ENCODE peak calls at places on chromosomes 2 and 18, in six cellular contexts. S, G, W, D, H and A are unnamed samples.
A peak's percentile ranks its signal among the peaks of the same experiment; 100 is the strongest.

GRCh38 chr2:68971591-68972231 is 2.7 kb upstream of the GKN1 start:
- DNase-seq in S (no peak), G (no peak), W (no peak), D (no peak), H (no peak), A (no peak)

GRCh38 chr2:39615675-39616074 is 50.0 kb upstream of the TMEM178A start:
- DNase-seq in S (no peak), G (no peak), W (no peak), D (no peak), H (no peak), A (no peak)

GRCh38 chr2:24971300-24971549 is 530 bp downstream of the DNAJC27 start:
- DNase-seq in S (no peak), G (no peak), W (peak; percentile 11), D (no peak), H (no peak), A (no peak)

GRCh38 chr18:8750954-8751415 is 45.6 kb downstream of the MTCL1 start:
- DNase-seq in S (no peak), G (no peak), W (no peak), D (no peak), H (no peak), A (peak; percentile 81)

GRCh38 chr2:11822746-11823411 is 76.4 kb downstream of the LPIN1 start:
- DNase-seq in S (no peak), G (no peak), W (no peak), D (no peak), H (no peak), A (no peak)

GRCh38 chr2:104701471-104701911 is 152.4 kb upstream of the POU3F3 start:
- DNase-seq in S (no peak), G (no peak), W (no peak), D (no peak), H (no peak), A (no peak)

GRCh38 chr2:241867776-241868420 is 1.6 kb upstream of the RTP5 start:
- DNase-seq in S (peak; percentile 46), G (no peak), W (no peak), D (peak; percentile 83), H (no peak), A (no peak)

GRCh38 chr2:23293063-23293462 is 91.9 kb upstream of the KLHL29 start:
- DNase-seq in S (no peak), G (no peak), W (no peak), D (no peak), H (no peak), A (no peak)

GRCh38 chr2:110114007-110114591 is 1.5 kb downstream of the MALL start:
- DNase-seq in S (no peak), G (no peak), W (no peak), D (no peak), H (no peak), A (peak; percentile 59)

GRCh38 chr18:36711813-36712444 is 116.9 kb downstream of the TPGS2 start:
- DNase-seq in S (no peak), G (no peak), W (no peak), D (no peak), H (no peak), A (no peak)

GRCh38 chr2:18701981-18702380 is 112.6 kb upstream of the NT5C1B start:
- DNase-seq in S (no peak), G (no peak), W (no peak), D (no peak), H (no peak), A (no peak)

GRCh38 chr2:38116762-38117161 is 40.8 kb upstream of the CYP1B1 start:
- DNase-seq in S (no peak), G (no peak), W (no peak), D (no peak), H (no peak), A (no peak)

GRCh38 chr2:196792865-196793264 is 6.6 kb downstream of the GTF3C3 start:
- DNase-seq in S (no peak), G (no peak), W (no peak), D (no peak), H (no peak), A (no peak)

GRCh38 chr2:61707984-61708852 is 145.6 kb downstream of the FAM161A start:
- DNase-seq in S (no peak), G (no peak), W (no peak), D (no peak), H (peak; percentile 95), A (no peak)

GRCh38 chr18:75074196-75075015 is 134.5 kb downstream of the PTGR3 start:
- DNase-seq in S (no peak), G (no peak), W (no peak), D (no peak), H (no peak), A (no peak)

GRCh38 chr2:157876771-157877108 is 610 bp upstream of the ACVR1 start:
- DNase-seq in S (no peak), G (no peak), W (no peak), D (no peak), H (no peak), A (no peak)

GRCh38 chr18:42192251-42193248 is 237.5 kb downstream of the PIK3C3 start:
- DNase-seq in S (no peak), G (no peak), W (no peak), D (no peak), H (no peak), A (no peak)

GRCh38 chr2:106109675-106110074 is 84.4 kb downstream of the UXS1 start:
- DNase-seq in S (no peak), G (no peak), W (no peak), D (no peak), H (no peak), A (no peak)

GRCh38 chr18:8990276-8991031 is 112.0 kb upstream of the NDUFV2 start:
- DNase-seq in S (no peak), G (no peak), W (no peak), D (no peak), H (no peak), A (no peak)

GRCh38 chr2:54808642-54809041 is 85.2 kb downstream of the EML6 start:
- DNase-seq in S (no peak), G (no peak), W (no peak), D (no peak), H (no peak), A (no peak)

GRCh38 chr2:48114256-48114655 is 208.0 kb upstream of the FBXO11 start:
- DNase-seq in S (no peak), G (no peak), W (no peak), D (no peak), H (peak; percentile 61), A (no peak)

GRCh38 chr18:830315-830901 is 18.4 kb upstream of the YES1 start:
- DNase-seq in S (no peak), G (no peak), W (no peak), D (peak; percentile 16), H (peak; percentile 37), A (peak; percentile 96)

GRCh38 chr2:135744761-135745314 is 3.2 kb downstream of the UBXN4 start:
- DNase-seq in S (no peak), G (no peak), W (peak; percentile 45), D (no peak), H (peak; percentile 42), A (peak; percentile 30)

GRCh38 chr2:159895258-159896209 is 97.5 kb upstream of the CD302 start:
- DNase-seq in S (no peak), G (no peak), W (no peak), D (no peak), H (peak; percentile 83), A (no peak)

GRCh38 chr2:241945311-241945710 is 75.8 kb downstream of the RTP5 start:
- DNase-seq in S (no peak), G (no peak), W (no peak), D (no peak), H (no peak), A (no peak)

GRCh38 chr2:109452318-109453305 is 161.2 kb downstream of the SEPTIN10 start:
- DNase-seq in S (no peak), G (no peak), W (no peak), D (no peak), H (no peak), A (no peak)

GRCh38 chr2:230347659-230348305 is 20.8 kb downstream of the SP140L start:
- DNase-seq in S (no peak), G (no peak), W (no peak), D (no peak), H (peak; percentile 67), A (peak; percentile 6)

GRCh38 chr2:187155472-187155871 is 292.6 kb downstream of the CALCRL start:
- DNase-seq in S (no peak), G (no peak), W (no peak), D (no peak), H (no peak), A (no peak)

GRCh38 chr2:18611184-18611583 is 21.8 kb upstream of the NT5C1B start:
- DNase-seq in S (no peak), G (no peak), W (peak; percentile 7), D (no peak), H (no peak), A (no peak)

GRCh38 chr18:44541159-44541558 is 139.5 kb upstream of the SETBP1 start:
- DNase-seq in S (no peak), G (no peak), W (no peak), D (no peak), H (no peak), A (peak; percentile 55)

GRCh38 chr18:35417223-35417622 is 40.1 kb upstream of the ZNF396 start:
- DNase-seq in S (no peak), G (no peak), W (no peak), D (no peak), H (no peak), A (no peak)

GRCh38 chr2:222043897-222044296 is 254.9 kb downstream of the PAX3 start:
- DNase-seq in S (no peak), G (no peak), W (no peak), D (no peak), H (no peak), A (no peak)

GRCh38 chr18:13112982-13113381 is 105.6 kb upstream of the LDLRAD4 start:
- DNase-seq in S (no peak), G (no peak), W (peak; percentile 28), D (no peak), H (no peak), A (peak; percentile 64)

GRCh38 chr18:26574958-26575864 is 26.9 kb upstream of the KCTD1 start:
- DNase-seq in S (no peak), G (no peak), W (peak; percentile 50), D (no peak), H (peak; percentile 19), A (peak; percentile 34)

GRCh38 chr18:69795785-69796184 is 151.9 kb downstream of the CD226 start:
- DNase-seq in S (no peak), G (no peak), W (no peak), D (no peak), H (no peak), A (no peak)

GRCh38 chr2:86223098-86223681 is 23.9 kb downstream of the MRPL35 start:
- DNase-seq in S (no peak), G (no peak), W (no peak), D (no peak), H (no peak), A (no peak)